ENCODE peak calls at places on chromosomes 1 and 21, in five cellular contexts. V, S, J, Q and M are unnamed samples.

GRCh38 chr21:41970751-41971653 is 17.2 kb upstream of the C2CD2 start:
- DNase-seq in V (no peak), S (no peak), J (no peak), Q (no peak), M (no peak)

GRCh38 chr1:222821239-222821638 is 6.4 kb downstream of the DISP1 start:
- DNase-seq in V (no peak), S (no peak), J (no peak), Q (peak), M (no peak)

GRCh38 chr1:181033128-181033798 is 520 bp upstream of the MR1 start:
- DNase-seq in V (no peak), S (peak), J (peak), Q (no peak), M (peak)

GRCh38 chr1:29122662-29122986 is 1.1 kb downstream of the TMEM200B start:
- DNase-seq in V (no peak), S (peak), J (no peak), Q (no peak), M (no peak)

GRCh38 chr1:40861227-40862003 is 748 bp downstream of the CITED4 start:
- DNase-seq in V (no peak), S (peak), J (no peak), Q (no peak), M (peak)

GRCh38 chr1:43541141-43541540 is 10.5 kb downstream of the PTPRF start:
- DNase-seq in V (no peak), S (no peak), J (no peak), Q (no peak), M (no peak)

GRCh38 chr1:225806249-225806648 is 3.7 kb upstream of the EPHX1 start:
- DNase-seq in V (no peak), S (no peak), J (no peak), Q (no peak), M (no peak)

GRCh38 chr1:109502368-109502851 is 7.1 kb downstream of the AMIGO1 start:
- DNase-seq in V (no peak), S (no peak), J (no peak), Q (no peak), M (no peak)

GRCh38 chr1:34408011-34408410 is 231.3 kb downstream of the C1orf94 start:
- DNase-seq in V (no peak), S (no peak), J (no peak), Q (peak), M (no peak)

GRCh38 chr1:19222573-19222972 is 12.5 kb upstream of the UBR4 start:
- DNase-seq in V (no peak), S (no peak), J (no peak), Q (no peak), M (no peak)

GRCh38 chr21:46518983-46519583 is 60.4 kb downstream of the DIP2A start:
- DNase-seq in V (no peak), S (no peak), J (no peak), Q (no peak), M (no peak)

GRCh38 chr1:110634455-110635281 is 28.5 kb upstream of the KCNA2 start:
- DNase-seq in V (no peak), S (peak), J (no peak), Q (peak), M (no peak)

GRCh38 chr1:19165501-19165900 is 44.6 kb downstream of the UBR4 start:
- DNase-seq in V (no peak), S (no peak), J (no peak), Q (peak), M (no peak)

GRCh38 chr1:57605933-57606332 is 182.1 kb upstream of the DAB1 start:
- DNase-seq in V (no peak), S (no peak), J (no peak), Q (no peak), M (no peak)

GRCh38 chr1:46960250-46960649 is 19.0 kb upstream of the CYP4A11 start:
- DNase-seq in V (no peak), S (no peak), J (no peak), Q (no peak), M (no peak)

GRCh38 chr21:44496196-44496899 is 41.0 kb downstream of the LRRC3 start:
- DNase-seq in V (no peak), S (no peak), J (no peak), Q (no peak), M (no peak)

GRCh38 chr1:36322085-36322785 is 1.2 kb downstream of the EVA1B start:
- DNase-seq in V (no peak), S (no peak), J (no peak), Q (no peak), M (no peak)

GRCh38 chr1:230702934-230703678 is 10.8 kb downstream of the AGT start:
- DNase-seq in V (peak), S (no peak), J (no peak), Q (no peak), M (peak)